ENCODE peak calls at places on chromosome 10, in eight cellular contexts. Y is NCI-H1105; Z is GM06990; B is stimulated activated CD8-positive, alpha-beta memory T cell treated with anti-CD3 and anti-CD28 coated beads, Interleukin-15, amount 100 ng/mL, for 4 hours; M is stimulated activated naive B cell treated with anti-CD40 and anti-IgM and Interleukin-4, amounts not matched to agents 10 μg/mL and 1 μg/mL and 100 μg/mL, for 72 hours; C is activated CD4-positive, alpha-beta T cell treated with anti-CD3 and anti-CD28 coated beads for 24 hours; V is stimulated activated CD4-positive, alpha-beta T cell treated with anti-CD3 and anti-CD28 coated beads, Interleukin-15, amount 100 ng/mL, for 1 hour; F is Peyer's patch. W is an unnamed sample.

GRCh38 chr10:110783509-110784103 is 88.1 kb upstream of the PDCD4 start:
- DNase-seq in Y (no peak), Z (no peak), B (peak), M (no peak), C (peak), V (peak), F (peak), W (peak)

GRCh38 chr10:43231523-43232078 is 35.3 kb downstream of the RASGEF1A start:
- DNase-seq in Y (no peak), Z (no peak), B (no peak), M (no peak), C (no peak), V (peak), F (peak), W (peak)

GRCh38 chr10:104345512-104345911 is 7.2 kb upstream of the ITPRIP start:
- DNase-seq in Y (no peak), Z (no peak), B (no peak), M (no peak), C (no peak), V (no peak), F (no peak), W (no peak)

GRCh38 chr10:132266594-132267161 is 41.1 kb downstream of the STK32C start:
- DNase-seq in Y (no peak), Z (no peak), B (no peak), M (no peak), C (no peak), V (no peak), F (no peak), W (no peak)

GRCh38 chr10:108970016-108970415 is 953.3 kb downstream of the XPNPEP1 start:
- DNase-seq in Y (no peak), Z (no peak), B (no peak), M (no peak), C (no peak), V (no peak), F (no peak), W (no peak)

GRCh38 chr10:132811891-132812481 is 26.0 kb upstream of the NKX6-2 start:
- DNase-seq in Y (no peak), Z (no peak), B (no peak), M (no peak), C (no peak), V (no peak), F (no peak), W (no peak)

GRCh38 chr10:116833986-116834760 is 15.1 kb upstream of the ENO4 start:
- DNase-seq in Y (peak), Z (no peak), B (no peak), M (no peak), C (no peak), V (no peak), F (no peak), W (no peak)

GRCh38 chr10:51789903-51790302 is 90.5 kb upstream of the CSTF2T start:
- DNase-seq in Y (no peak), Z (no peak), B (no peak), M (no peak), C (no peak), V (no peak), F (no peak), W (no peak)

GRCh38 chr10:78465456-78465855 is 431.8 kb downstream of the RPS24 start:
- DNase-seq in Y (no peak), Z (no peak), B (no peak), M (no peak), C (no peak), V (no peak), F (peak), W (no peak)

GRCh38 chr10:124089859-124090258 is 3.5 kb downstream of the CHST15 start:
- DNase-seq in Y (no peak), Z (no peak), B (no peak), M (no peak), C (no peak), V (no peak), F (no peak), W (no peak)

GRCh38 chr10:75655791-75656451 is 224.5 kb downstream of the LRMDA start:
- DNase-seq in Y (no peak), Z (no peak), B (no peak), M (no peak), C (no peak), V (no peak), F (no peak), W (no peak)

GRCh38 chr10:29668628-29669027 is 33.9 kb upstream of the SVIL start:
- DNase-seq in Y (no peak), Z (no peak), B (no peak), M (no peak), C (no peak), V (no peak), F (no peak), W (no peak)

GRCh38 chr10:74008212-74008731 is 10.4 kb downstream of the VCL start:
- DNase-seq in Y (no peak), Z (peak), B (no peak), M (no peak), C (no peak), V (no peak), F (no peak), W (no peak)

GRCh38 chr10:122671355-122671754 is 28.3 kb downstream of the C10orf120 start:
- DNase-seq in Y (no peak), Z (no peak), B (no peak), M (no peak), C (no peak), V (no peak), F (no peak), W (no peak)

GRCh38 chr10:79066460-79067240 is 2.1 kb upstream of the ZMIZ1 start:
- DNase-seq in Y (no peak), Z (no peak), B (no peak), M (no peak), C (no peak), V (no peak), F (no peak), W (no peak)

GRCh38 chr10:104648421-104648820 is 7.3 kb downstream of the SORCS3 start:
- DNase-seq in Y (no peak), Z (no peak), B (no peak), M (no peak), C (no peak), V (no peak), F (no peak), W (no peak)

GRCh38 chr10:49164587-49165188 is 23.5 kb downstream of the TMEM273 start:
- DNase-seq in Y (no peak), Z (peak), B (no peak), M (no peak), C (peak), V (no peak), F (no peak), W (no peak)

GRCh38 chr10:33052476-33052875 is 94.4 kb upstream of the ITGB1 start:
- DNase-seq in Y (peak), Z (no peak), B (no peak), M (no peak), C (no peak), V (no peak), F (no peak), W (no peak)

GRCh38 chr10:87863102-87863943 is at the start of the genes KLLN and PTEN:
- DNase-seq in Y (peak), Z (peak), B (peak), M (peak), C (peak), V (peak), F (peak), W (peak)

GRCh38 chr10:20118119-20118518 is 301.9 kb downstream of the PLXDC2 start:
- DNase-seq in Y (no peak), Z (no peak), B (no peak), M (no peak), C (no peak), V (no peak), F (no peak), W (no peak)

GRCh38 chr10:92024700-92025099 is 101.1 kb downstream of the BTAF1 start:
- DNase-seq in Y (no peak), Z (no peak), B (no peak), M (no peak), C (no peak), V (no peak), F (no peak), W (no peak)

GRCh38 chr10:129758180-129758579 is 205.9 kb downstream of the EBF3 start:
- DNase-seq in Y (no peak), Z (no peak), B (no peak), M (no peak), C (no peak), V (no peak), F (peak), W (peak)

GRCh38 chr10:17257466-17258321 is 29.7 kb downstream of the VIM start:
- DNase-seq in Y (peak), Z (peak), B (peak), M (peak), C (peak), V (no peak), F (peak), W (peak)

GRCh38 chr10:6242089-6242488 is 39.4 kb downstream of the PFKFB3 start:
- DNase-seq in Y (no peak), Z (no peak), B (no peak), M (no peak), C (no peak), V (no peak), F (no peak), W (no peak)

GRCh38 chr10:60170250-60170649 is 219.4 kb downstream of the ANK3 start:
- DNase-seq in Y (no peak), Z (no peak), B (no peak), M (no peak), C (no peak), V (no peak), F (no peak), W (no peak)

GRCh38 chr10:71214641-71215160 is 2.3 kb downstream of the UNC5B start:
- DNase-seq in Y (no peak), Z (no peak), B (no peak), M (no peak), C (no peak), V (no peak), F (peak), W (no peak)

GRCh38 chr10:130232361-130233360 is 96.5 kb downstream of the GLRX3 start:
- DNase-seq in Y (no peak), Z (no peak), B (no peak), M (no peak), C (no peak), V (no peak), F (peak), W (no peak)

GRCh38 chr10:88194041-88194887 is 330.8 kb downstream of the PTEN start:
- DNase-seq in Y (no peak), Z (no peak), B (peak), M (no peak), C (no peak), V (peak), F (peak), W (peak)

GRCh38 chr10:46226900-46227558 is 59.8 kb upstream of the ANTXRL start:
- DNase-seq in Y (no peak), Z (no peak), B (no peak), M (no peak), C (no peak), V (no peak), F (peak), W (peak)

GRCh38 chr10:128035557-128035973 is 90.7 kb downstream of the MKI67 start:
- DNase-seq in Y (no peak), Z (no peak), B (peak), M (peak), C (peak), V (peak), F (peak), W (peak)

GRCh38 chr10:60433684-60434083 is 44.0 kb upstream of the ANK3 start:
- DNase-seq in Y (no peak), Z (no peak), B (no peak), M (no peak), C (no peak), V (no peak), F (no peak), W (no peak)

GRCh38 chr10:93580824-93581223 is 14.4 kb downstream of the FFAR4 start:
- DNase-seq in Y (no peak), Z (no peak), B (no peak), M (no peak), C (no peak), V (no peak), F (no peak), W (no peak)

GRCh38 chr10:47077941-47078340 is 166.7 kb downstream of the PTPN20 start:
- DNase-seq in Y (no peak), Z (no peak), B (no peak), M (no peak), C (no peak), V (no peak), F (no peak), W (no peak)

GRCh38 chr10:34474060-34474376 is 341.1 kb downstream of the PARD3 start:
- DNase-seq in Y (no peak), Z (no peak), B (no peak), M (no peak), C (no peak), V (no peak), F (no peak), W (no peak)

GRCh38 chr10:113059001-113059780 is 109.1 kb downstream of the TCF7L2 start:
- DNase-seq in Y (no peak), Z (no peak), B (no peak), M (no peak), C (no peak), V (no peak), F (no peak), W (no peak)

GRCh38 chr10:1048349-1048731 is 579 bp downstream of the IDI1 start:
- DNase-seq in Y (no peak), Z (no peak), B (peak), M (no peak), C (no peak), V (no peak), F (peak), W (peak)

GRCh38 chr10:28935061-28935460 is 257.7 kb downstream of the BAMBI start:
- DNase-seq in Y (no peak), Z (no peak), B (no peak), M (no peak), C (no peak), V (no peak), F (no peak), W (no peak)

W was measured in central memory CD8-positive, alpha-beta T cell.